ENCODE peak calls at places on chromosome 20, in eight cellular contexts. O, Z, D, S, R, U, G and X are unnamed samples.

GRCh38 chr20:19783966-19784401 is 25.9 kb downstream of the RIN2 start:
- DNase-seq in O (no peak), Z (no peak), D (no peak), S (peak), R (no peak), U (no peak), G (peak), X (no peak)

GRCh38 chr20:31484001-31484400 is 8.9 kb downstream of the REM1 start:
- DNase-seq in O (peak), Z (no peak), D (no peak), S (no peak), R (no peak), U (no peak), G (no peak), X (no peak)

GRCh38 chr20:44861547-44862006 is 23.9 kb upstream of the YWHAB start:
- DNase-seq in O (no peak), Z (no peak), D (peak), S (peak), R (no peak), U (no peak), G (peak), X (no peak)

GRCh38 chr20:35463455-35464300 is 8.3 kb downstream of the CEP250 start:
- DNase-seq in O (peak), Z (peak), D (peak), S (no peak), R (peak), U (peak), G (peak), X (no peak)

GRCh38 chr20:24484081-24484450 is 14.6 kb downstream of the SYNDIG1 start:
- DNase-seq in O (no peak), Z (no peak), D (no peak), S (no peak), R (no peak), U (no peak), G (no peak), X (no peak)

GRCh38 chr20:39849664-39850063 is 839.4 kb downstream of the MAFB start:
- DNase-seq in O (no peak), Z (no peak), D (peak), S (peak), R (no peak), U (no peak), G (peak), X (no peak)

GRCh38 chr20:60262967-60263603 is 304.9 kb downstream of the CDH26 start:
- DNase-seq in O (peak), Z (no peak), D (no peak), S (no peak), R (peak), U (peak), G (no peak), X (peak)

GRCh38 chr20:64109390-64109747 is 2.0 kb upstream of the NPBWR2 start:
- DNase-seq in O (no peak), Z (no peak), D (no peak), S (no peak), R (peak), U (no peak), G (no peak), X (peak)

GRCh38 chr20:3803854-3804253 is 7.7 kb downstream of the CDC25B start:
- DNase-seq in O (no peak), Z (no peak), D (no peak), S (no peak), R (no peak), U (no peak), G (no peak), X (peak)

GRCh38 chr20:3846740-3847418 is at the start of gene MAVS:
- DNase-seq in O (peak), Z (peak), D (peak), S (no peak), R (peak), U (peak), G (peak), X (peak)

GRCh38 chr20:45080867-45081616 is 19.9 kb downstream of the KCNS1 start:
- DNase-seq in O (no peak), Z (no peak), D (no peak), S (no peak), R (no peak), U (no peak), G (no peak), X (no peak)

GRCh38 chr20:20362774-20363435 is 5.0 kb upstream of the INSM1 start:
- DNase-seq in O (peak), Z (no peak), D (peak), S (no peak), R (no peak), U (no peak), G (no peak), X (no peak)

GRCh38 chr20:38127920-38128528 is 37.0 kb downstream of the TGM2 start:
- DNase-seq in O (no peak), Z (no peak), D (no peak), S (no peak), R (no peak), U (no peak), G (no peak), X (no peak)

GRCh38 chr20:23178806-23179205 is 92.7 kb upstream of the CD93 start:
- DNase-seq in O (no peak), Z (no peak), D (no peak), S (no peak), R (no peak), U (no peak), G (no peak), X (no peak)

GRCh38 chr20:59351148-59352040 is 51.0 kb downstream of the EDN3 start:
- DNase-seq in O (no peak), Z (no peak), D (no peak), S (no peak), R (no peak), U (no peak), G (peak), X (no peak)

GRCh38 chr20:32192698-32193097 is 14.8 kb downstream of the PLAGL2 start:
- DNase-seq in O (no peak), Z (no peak), D (no peak), S (no peak), R (no peak), U (no peak), G (no peak), X (no peak)

GRCh38 chr20:62371588-62372041 is 4.5 kb upstream of the LAMA5 start:
- DNase-seq in O (no peak), Z (no peak), D (no peak), S (no peak), R (no peak), U (no peak), G (no peak), X (no peak)

GRCh38 chr20:61626412-61626811 is 374.4 kb downstream of the CDH4 start:
- DNase-seq in O (no peak), Z (no peak), D (no peak), S (no peak), R (no peak), U (no peak), G (no peak), X (no peak)

GRCh38 chr20:62617711-62618483 is 24.4 kb upstream of the SLCO4A1 start:
- DNase-seq in O (peak), Z (no peak), D (no peak), S (no peak), R (peak), U (peak), G (no peak), X (peak)

GRCh38 chr20:17059465-17059864 is 167.4 kb upstream of the PCSK2 start:
- DNase-seq in O (no peak), Z (no peak), D (no peak), S (no peak), R (no peak), U (no peak), G (no peak), X (no peak)

GRCh38 chr20:44271915-44272663 is 25.0 kb downstream of the GDAP1L1 start:
- DNase-seq in O (peak), Z (no peak), D (no peak), S (no peak), R (no peak), U (no peak), G (no peak), X (no peak)

GRCh38 chr20:57990396-57990987 is 238.0 kb downstream of the ANKRD60 start:
- DNase-seq in O (no peak), Z (no peak), D (no peak), S (peak), R (no peak), U (no peak), G (peak), X (no peak)

GRCh38 chr20:44614525-44614924 is 32.1 kb downstream of the PKIG start:
- DNase-seq in O (no peak), Z (no peak), D (no peak), S (no peak), R (no peak), U (no peak), G (no peak), X (no peak)

GRCh38 chr20:8534368-8534767 is 402.3 kb downstream of the PLCB1 start:
- DNase-seq in O (no peak), Z (no peak), D (no peak), S (no peak), R (no peak), U (no peak), G (no peak), X (no peak)

GRCh38 chr20:43040427-43040826 is 149.3 kb downstream of the PTPRT start:
- DNase-seq in O (no peak), Z (no peak), D (no peak), S (no peak), R (no peak), U (no peak), G (no peak), X (no peak)

GRCh38 chr20:21137078-21137477 is 11.2 kb downstream of the KIZ start:
- DNase-seq in O (no peak), Z (no peak), D (no peak), S (no peak), R (no peak), U (no peak), G (no peak), X (no peak)

GRCh38 chr20:62291251-62292066 is 11.3 kb upstream of the ADRM1 start:
- DNase-seq in O (no peak), Z (no peak), D (no peak), S (no peak), R (no peak), U (no peak), G (no peak), X (no peak)

GRCh38 chr20:31990958-31991705 is 19.1 kb upstream of the CCM2L start:
- DNase-seq in O (no peak), Z (no peak), D (no peak), S (no peak), R (no peak), U (no peak), G (no peak), X (no peak)

GRCh38 chr20:50304883-50305635 is 114.4 kb downstream of the CEBPB start:
- DNase-seq in O (no peak), Z (no peak), D (no peak), S (no peak), R (no peak), U (no peak), G (peak), X (no peak)

GRCh38 chr20:16397053-16397452 is 176.2 kb downstream of the KIF16B start:
- DNase-seq in O (no peak), Z (peak), D (peak), S (no peak), R (no peak), U (no peak), G (no peak), X (no peak)

GRCh38 chr20:53480913-53481312 is 112.7 kb downstream of the ZNF217 start:
- DNase-seq in O (no peak), Z (no peak), D (no peak), S (no peak), R (no peak), U (no peak), G (no peak), X (no peak)

GRCh38 chr20:44224651-44225050 is 14.1 kb upstream of the OSER1 start:
- DNase-seq in O (no peak), Z (no peak), D (no peak), S (no peak), R (no peak), U (no peak), G (no peak), X (no peak)